ENCODE peak calls at places on chromosomes 4 and X, in six cellular contexts. One of them, this sample, is unnamed.

GRCh38 chr4:17812125-17812524 is 1.3 kb downstream of the NCAPG start:
- DNase-seq in immature natural killer cell: no peak
- DNase-seq in iris pigment epithelial cell: no peak
- DNase-seq in activated T-cell treated with anti-CD3 and anti-CD28 coated beads for 24 hours: no peak
- DNase-seq in IMR-90: no peak
- DNase-seq in HFFc6: no peak
- DNase-seq in this sample: no peak

GRCh38 chr4:13535708-13536361 is 8.5 kb downstream of the NKX3-2 start:
- DNase-seq in immature natural killer cell: no peak
- DNase-seq in iris pigment epithelial cell: no peak
- DNase-seq in activated T-cell treated with anti-CD3 and anti-CD28 coated beads for 24 hours: no peak
- DNase-seq in IMR-90: no peak
- DNase-seq in HFFc6: no peak
- DNase-seq in this sample: no peak

GRCh38 chrX:150227321-150227860 is 135.7 kb upstream of the MAMLD1 start:
- DNase-seq in immature natural killer cell: no peak
- DNase-seq in iris pigment epithelial cell: no peak
- DNase-seq in activated T-cell treated with anti-CD3 and anti-CD28 coated beads for 24 hours: no peak
- DNase-seq in IMR-90: no peak
- DNase-seq in HFFc6: no peak
- DNase-seq in this sample: no peak

GRCh38 chr4:28354874-28355273 is 1494.2 kb downstream of the STIM2 start:
- DNase-seq in immature natural killer cell: no peak
- DNase-seq in iris pigment epithelial cell: no peak
- DNase-seq in activated T-cell treated with anti-CD3 and anti-CD28 coated beads for 24 hours: no peak
- DNase-seq in IMR-90: no peak
- DNase-seq in HFFc6: no peak
- DNase-seq in this sample: no peak

GRCh38 chr4:103754844-103755243 is 35.1 kb upstream of the TACR3 start:
- DNase-seq in immature natural killer cell: no peak
- DNase-seq in iris pigment epithelial cell: peak; percentile 6
- DNase-seq in activated T-cell treated with anti-CD3 and anti-CD28 coated beads for 24 hours: no peak
- DNase-seq in IMR-90: no peak
- DNase-seq in HFFc6: no peak
- DNase-seq in this sample: no peak

GRCh38 chrX:45557390-45557789 is 356.7 kb upstream of the DIPK2B start:
- DNase-seq in immature natural killer cell: no peak
- DNase-seq in iris pigment epithelial cell: peak; percentile 11
- DNase-seq in activated T-cell treated with anti-CD3 and anti-CD28 coated beads for 24 hours: no peak
- DNase-seq in IMR-90: peak; percentile 1
- DNase-seq in HFFc6: peak; percentile 1
- DNase-seq in this sample: peak; percentile 18

GRCh38 chrX:109635151-109635550 is 10.2 kb upstream of the KCNE5 start:
- DNase-seq in immature natural killer cell: peak; percentile 20
- DNase-seq in iris pigment epithelial cell: peak; percentile 19
- DNase-seq in activated T-cell treated with anti-CD3 and anti-CD28 coated beads for 24 hours: no peak
- DNase-seq in IMR-90: peak; percentile 5
- DNase-seq in HFFc6: peak; percentile 11
- DNase-seq in this sample: peak; percentile 19

GRCh38 chr4:16757080-16757521 is 141.3 kb downstream of the LDB2 start:
- DNase-seq in immature natural killer cell: no peak
- DNase-seq in iris pigment epithelial cell: peak; percentile 46
- DNase-seq in activated T-cell treated with anti-CD3 and anti-CD28 coated beads for 24 hours: no peak
- DNase-seq in IMR-90: peak; percentile 55
- DNase-seq in HFFc6: peak; percentile 85
- DNase-seq in this sample: peak; percentile 87

GRCh38 chr4:60805500-60806313 is 394.4 kb upstream of the ADGRL3 start:
- DNase-seq in immature natural killer cell: no peak
- DNase-seq in iris pigment epithelial cell: peak; percentile 44
- DNase-seq in activated T-cell treated with anti-CD3 and anti-CD28 coated beads for 24 hours: no peak
- DNase-seq in IMR-90: peak; percentile 31
- DNase-seq in HFFc6: no peak
- DNase-seq in this sample: peak; percentile 32

GRCh38 chr4:10157478-10158354 is 41.1 kb upstream of the WDR1 start:
- DNase-seq in immature natural killer cell: peak; percentile 32
- DNase-seq in iris pigment epithelial cell: peak; percentile 81
- DNase-seq in activated T-cell treated with anti-CD3 and anti-CD28 coated beads for 24 hours: peak; percentile 16
- DNase-seq in IMR-90: peak; percentile 81
- DNase-seq in HFFc6: peak; percentile 71
- DNase-seq in this sample: peak; percentile 80

GRCh38 chr4:141391771-141392170 is 171.1 kb downstream of the ZNF330 start:
- DNase-seq in immature natural killer cell: no peak
- DNase-seq in iris pigment epithelial cell: no peak
- DNase-seq in activated T-cell treated with anti-CD3 and anti-CD28 coated beads for 24 hours: no peak
- DNase-seq in IMR-90: no peak
- DNase-seq in HFFc6: peak; percentile 42
- DNase-seq in this sample: peak; percentile 27

GRCh38 chr4:8671712-8672290 is 79.2 kb downstream of the CPZ start:
- DNase-seq in immature natural killer cell: no peak
- DNase-seq in iris pigment epithelial cell: no peak
- DNase-seq in activated T-cell treated with anti-CD3 and anti-CD28 coated beads for 24 hours: no peak
- DNase-seq in IMR-90: no peak
- DNase-seq in HFFc6: no peak
- DNase-seq in this sample: no peak

GRCh38 chrX:153781428-153782047 is 697 bp downstream of the SRPK3 start:
- DNase-seq in immature natural killer cell: no peak
- DNase-seq in iris pigment epithelial cell: no peak
- DNase-seq in activated T-cell treated with anti-CD3 and anti-CD28 coated beads for 24 hours: no peak
- DNase-seq in IMR-90: no peak
- DNase-seq in HFFc6: no peak
- DNase-seq in this sample: no peak

GRCh38 chr4:13403833-13404232 is 80.3 kb downstream of the RAB28 start:
- DNase-seq in immature natural killer cell: no peak
- DNase-seq in iris pigment epithelial cell: no peak
- DNase-seq in activated T-cell treated with anti-CD3 and anti-CD28 coated beads for 24 hours: no peak
- DNase-seq in IMR-90: no peak
- DNase-seq in HFFc6: no peak
- DNase-seq in this sample: no peak

GRCh38 chr4:53100801-53101581 is 238.9 kb downstream of the RASL11B start:
- DNase-seq in immature natural killer cell: no peak
- DNase-seq in iris pigment epithelial cell: peak; percentile 91
- DNase-seq in activated T-cell treated with anti-CD3 and anti-CD28 coated beads for 24 hours: no peak
- DNase-seq in IMR-90: peak; percentile 84
- DNase-seq in HFFc6: peak; percentile 62
- DNase-seq in this sample: peak; percentile 84

GRCh38 chrX:28127662-28128061 is 146.4 kb upstream of the DCAF8L1 start:
- DNase-seq in immature natural killer cell: no peak
- DNase-seq in iris pigment epithelial cell: no peak
- DNase-seq in activated T-cell treated with anti-CD3 and anti-CD28 coated beads for 24 hours: no peak
- DNase-seq in IMR-90: no peak
- DNase-seq in HFFc6: no peak
- DNase-seq in this sample: no peak

GRCh38 chrX:77638397-77638796 is 147.6 kb downstream of the ATRX start:
- DNase-seq in immature natural killer cell: no peak
- DNase-seq in iris pigment epithelial cell: no peak
- DNase-seq in activated T-cell treated with anti-CD3 and anti-CD28 coated beads for 24 hours: no peak
- DNase-seq in IMR-90: no peak
- DNase-seq in HFFc6: no peak
- DNase-seq in this sample: no peak

GRCh38 chr4:182448281-182449151 is 205.3 kb downstream of the TENM3 start:
- DNase-seq in immature natural killer cell: peak; percentile 7
- DNase-seq in iris pigment epithelial cell: peak; percentile 94
- DNase-seq in activated T-cell treated with anti-CD3 and anti-CD28 coated beads for 24 hours: peak; percentile 39
- DNase-seq in IMR-90: peak; percentile 93
- DNase-seq in HFFc6: peak; percentile 88
- DNase-seq in this sample: peak; percentile 93

GRCh38 chr4:71006203-71006907 is 12.9 kb downstream of the DCK start:
- DNase-seq in immature natural killer cell: peak; percentile 12
- DNase-seq in iris pigment epithelial cell: no peak
- DNase-seq in activated T-cell treated with anti-CD3 and anti-CD28 coated beads for 24 hours: no peak
- DNase-seq in IMR-90: no peak
- DNase-seq in HFFc6: no peak
- DNase-seq in this sample: no peak

GRCh38 chrX:40521868-40522450 is 58.8 kb upstream of the ATP6AP2 start:
- DNase-seq in immature natural killer cell: no peak
- DNase-seq in iris pigment epithelial cell: no peak
- DNase-seq in activated T-cell treated with anti-CD3 and anti-CD28 coated beads for 24 hours: no peak
- DNase-seq in IMR-90: no peak
- DNase-seq in HFFc6: no peak
- DNase-seq in this sample: no peak

GRCh38 chr4:48047896-48048295 is 31.3 kb downstream of the NIPAL1 start:
- DNase-seq in immature natural killer cell: no peak
- DNase-seq in iris pigment epithelial cell: no peak
- DNase-seq in activated T-cell treated with anti-CD3 and anti-CD28 coated beads for 24 hours: no peak
- DNase-seq in IMR-90: no peak
- DNase-seq in HFFc6: no peak
- DNase-seq in this sample: no peak

GRCh38 chrX:131985526-131986049 is 37.5 kb upstream of the STK26 start:
- DNase-seq in immature natural killer cell: no peak
- DNase-seq in iris pigment epithelial cell: no peak
- DNase-seq in activated T-cell treated with anti-CD3 and anti-CD28 coated beads for 24 hours: no peak
- DNase-seq in IMR-90: no peak
- DNase-seq in HFFc6: no peak
- DNase-seq in this sample: no peak

GRCh38 chrX:154374361-154375155 is at the start of gene FLNA:
- DNase-seq in immature natural killer cell: peak; percentile 50
- DNase-seq in iris pigment epithelial cell: no peak
- DNase-seq in activated T-cell treated with anti-CD3 and anti-CD28 coated beads for 24 hours: no peak
- DNase-seq in IMR-90: no peak
- DNase-seq in HFFc6: no peak
- DNase-seq in this sample: peak; percentile 79

GRCh38 chr4:53704329-53704728 is 113.0 kb upstream of the LNX1 start:
- DNase-seq in immature natural killer cell: no peak
- DNase-seq in iris pigment epithelial cell: no peak
- DNase-seq in activated T-cell treated with anti-CD3 and anti-CD28 coated beads for 24 hours: no peak
- DNase-seq in IMR-90: no peak
- DNase-seq in HFFc6: no peak
- DNase-seq in this sample: no peak

GRCh38 chr4:141132689-141133145 is 552 bp downstream of the RNF150 start:
- DNase-seq in immature natural killer cell: no peak
- DNase-seq in iris pigment epithelial cell: peak; percentile 16
- DNase-seq in activated T-cell treated with anti-CD3 and anti-CD28 coated beads for 24 hours: no peak
- DNase-seq in IMR-90: peak; percentile 29
- DNase-seq in HFFc6: no peak
- DNase-seq in this sample: peak; percentile 66

GRCh38 chrX:8663325-8663724 is 68.6 kb downstream of the ANOS1 start:
- DNase-seq in immature natural killer cell: no peak
- DNase-seq in iris pigment epithelial cell: no peak
- DNase-seq in activated T-cell treated with anti-CD3 and anti-CD28 coated beads for 24 hours: no peak
- DNase-seq in IMR-90: no peak
- DNase-seq in HFFc6: no peak
- DNase-seq in this sample: no peak

GRCh38 chr4:102524691-102525090 is 23.5 kb downstream of the NFKB1 start:
- DNase-seq in immature natural killer cell: no peak
- DNase-seq in iris pigment epithelial cell: no peak
- DNase-seq in activated T-cell treated with anti-CD3 and anti-CD28 coated beads for 24 hours: no peak
- DNase-seq in IMR-90: no peak
- DNase-seq in HFFc6: no peak
- DNase-seq in this sample: no peak

GRCh38 chr4:158255727-158256324 is 45.5 kb downstream of the TMEM144 start:
- DNase-seq in immature natural killer cell: no peak
- DNase-seq in iris pigment epithelial cell: peak; percentile 61
- DNase-seq in activated T-cell treated with anti-CD3 and anti-CD28 coated beads for 24 hours: no peak
- DNase-seq in IMR-90: peak; percentile 70
- DNase-seq in HFFc6: peak; percentile 62
- DNase-seq in this sample: peak; percentile 60

GRCh38 chr4:127975121-127975770 is 10.0 kb downstream of the ABHD18 start:
- DNase-seq in immature natural killer cell: no peak
- DNase-seq in iris pigment epithelial cell: peak; percentile 71
- DNase-seq in activated T-cell treated with anti-CD3 and anti-CD28 coated beads for 24 hours: no peak
- DNase-seq in IMR-90: peak; percentile 82
- DNase-seq in HFFc6: no peak
- DNase-seq in this sample: no peak

GRCh38 chr4:82721819-82722423 is 76.7 kb downstream of the SCD5 start:
- DNase-seq in immature natural killer cell: no peak
- DNase-seq in iris pigment epithelial cell: no peak
- DNase-seq in activated T-cell treated with anti-CD3 and anti-CD28 coated beads for 24 hours: no peak
- DNase-seq in IMR-90: peak; percentile 26
- DNase-seq in HFFc6: peak; percentile 10
- DNase-seq in this sample: peak; percentile 70

GRCh38 chr4:99028187-99028586 is 32.7 kb downstream of the METAP1 start:
- DNase-seq in immature natural killer cell: no peak
- DNase-seq in iris pigment epithelial cell: peak; percentile 24
- DNase-seq in activated T-cell treated with anti-CD3 and anti-CD28 coated beads for 24 hours: no peak
- DNase-seq in IMR-90: peak; percentile 11
- DNase-seq in HFFc6: peak; percentile 58
- DNase-seq in this sample: peak; percentile 78

GRCh38 chr4:157079441-157079840 is 3.5 kb downstream of the GLRB start:
- DNase-seq in immature natural killer cell: no peak
- DNase-seq in iris pigment epithelial cell: no peak
- DNase-seq in activated T-cell treated with anti-CD3 and anti-CD28 coated beads for 24 hours: no peak
- DNase-seq in IMR-90: no peak
- DNase-seq in HFFc6: no peak
- DNase-seq in this sample: no peak

GRCh38 chrX:69808375-69808774 is 192.5 kb downstream of the EDA start:
- DNase-seq in immature natural killer cell: no peak
- DNase-seq in iris pigment epithelial cell: no peak
- DNase-seq in activated T-cell treated with anti-CD3 and anti-CD28 coated beads for 24 hours: no peak
- DNase-seq in IMR-90: no peak
- DNase-seq in HFFc6: no peak
- DNase-seq in this sample: no peak

GRCh38 chr4:160510925-160511324 is 1408.0 kb downstream of the RAPGEF2 start:
- DNase-seq in immature natural killer cell: no peak
- DNase-seq in iris pigment epithelial cell: peak; percentile 24
- DNase-seq in activated T-cell treated with anti-CD3 and anti-CD28 coated beads for 24 hours: no peak
- DNase-seq in IMR-90: no peak
- DNase-seq in HFFc6: no peak
- DNase-seq in this sample: no peak

GRCh38 chr4:102638621-102639020 is 122.1 kb downstream of the MANBA start:
- DNase-seq in immature natural killer cell: no peak
- DNase-seq in iris pigment epithelial cell: no peak
- DNase-seq in activated T-cell treated with anti-CD3 and anti-CD28 coated beads for 24 hours: no peak
- DNase-seq in IMR-90: no peak
- DNase-seq in HFFc6: peak; percentile 6
- DNase-seq in this sample: peak; percentile 38

GRCh38 chr4:76615999-76616398 is 181.0 kb downstream of the SHROOM3 start:
- DNase-seq in immature natural killer cell: no peak
- DNase-seq in iris pigment epithelial cell: no peak
- DNase-seq in activated T-cell treated with anti-CD3 and anti-CD28 coated beads for 24 hours: no peak
- DNase-seq in IMR-90: no peak
- DNase-seq in HFFc6: no peak
- DNase-seq in this sample: no peak

This sample was measured in EH.